ENCODE peak calls at places on chromosomes 12 and 14, in ten cellular contexts. One of them, this sample, is unnamed.
A peak's percentile ranks its signal among the peaks of the same experiment; 100 is the strongest.

GRCh38 chr14:21860172-21860571 is 186.6 kb upstream of the OR4E1 start:
- DNase-seq in lower leg skin: no peak
- DNase-seq in NCI-H1417 treated with DMSO at 0.1 percent for 48 hours: no peak
- DNase-seq in left cardiac atrium: no peak
- DNase-seq in NCI-H2029 treated with DMSO at 0.1 percent for 48 hours: no peak
- DNase-seq in activated T-cell treated with anti-CD3 and anti-CD28 coated beads, Interleukin-2, amount 50 U/mL, for 48 hours: no peak
- DNase-seq in neural progenitor cell: peak; percentile 56
- DNase-seq in stimulated activated CD8-positive, alpha-beta memory T cell treated with anti-CD3 and anti-CD28 coated beads, Interleukin-7, amount 100 ng/mL, for 4 hours: no peak
- DNase-seq in SK-N-DZ: peak; percentile 5
- DNase-seq in effector memory CD8-positive, alpha-beta T cell: peak; percentile 52
- DNase-seq in this sample: no peak

GRCh38 chr12:13976880-13977279 is 4.5 kb downstream of the GRIN2B start:
- DNase-seq in lower leg skin: no peak
- DNase-seq in NCI-H1417 treated with DMSO at 0.1 percent for 48 hours: no peak
- DNase-seq in left cardiac atrium: no peak
- DNase-seq in NCI-H2029 treated with DMSO at 0.1 percent for 48 hours: no peak
- DNase-seq in activated T-cell treated with anti-CD3 and anti-CD28 coated beads, Interleukin-2, amount 50 U/mL, for 48 hours: no peak
- DNase-seq in neural progenitor cell: no peak
- DNase-seq in stimulated activated CD8-positive, alpha-beta memory T cell treated with anti-CD3 and anti-CD28 coated beads, Interleukin-7, amount 100 ng/mL, for 4 hours: no peak
- DNase-seq in SK-N-DZ: no peak
- DNase-seq in effector memory CD8-positive, alpha-beta T cell: no peak
- DNase-seq in this sample: no peak

GRCh38 chr14:52546318-52546670 is 6.0 kb downstream of the TXNDC16 start:
- DNase-seq in lower leg skin: no peak
- DNase-seq in NCI-H1417 treated with DMSO at 0.1 percent for 48 hours: no peak
- DNase-seq in left cardiac atrium: no peak
- DNase-seq in NCI-H2029 treated with DMSO at 0.1 percent for 48 hours: no peak
- DNase-seq in activated T-cell treated with anti-CD3 and anti-CD28 coated beads, Interleukin-2, amount 50 U/mL, for 48 hours: no peak
- DNase-seq in neural progenitor cell: no peak
- DNase-seq in stimulated activated CD8-positive, alpha-beta memory T cell treated with anti-CD3 and anti-CD28 coated beads, Interleukin-7, amount 100 ng/mL, for 4 hours: no peak
- DNase-seq in SK-N-DZ: no peak
- DNase-seq in effector memory CD8-positive, alpha-beta T cell: no peak
- DNase-seq in this sample: no peak

GRCh38 chr12:12088147-12088546 is 17.4 kb downstream of the BCL2L14 start:
- DNase-seq in lower leg skin: no peak
- DNase-seq in NCI-H1417 treated with DMSO at 0.1 percent for 48 hours: no peak
- DNase-seq in left cardiac atrium: no peak
- DNase-seq in NCI-H2029 treated with DMSO at 0.1 percent for 48 hours: no peak
- DNase-seq in activated T-cell treated with anti-CD3 and anti-CD28 coated beads, Interleukin-2, amount 50 U/mL, for 48 hours: no peak
- DNase-seq in neural progenitor cell: no peak
- DNase-seq in stimulated activated CD8-positive, alpha-beta memory T cell treated with anti-CD3 and anti-CD28 coated beads, Interleukin-7, amount 100 ng/mL, for 4 hours: no peak
- DNase-seq in SK-N-DZ: no peak
- DNase-seq in effector memory CD8-positive, alpha-beta T cell: no peak
- DNase-seq in this sample: no peak

GRCh38 chr12:13478650-13479181 is 282.2 kb downstream of the EMP1 start:
- DNase-seq in lower leg skin: no peak
- DNase-seq in NCI-H1417 treated with DMSO at 0.1 percent for 48 hours: no peak
- DNase-seq in left cardiac atrium: no peak
- DNase-seq in NCI-H2029 treated with DMSO at 0.1 percent for 48 hours: no peak
- DNase-seq in activated T-cell treated with anti-CD3 and anti-CD28 coated beads, Interleukin-2, amount 50 U/mL, for 48 hours: no peak
- DNase-seq in neural progenitor cell: no peak
- DNase-seq in stimulated activated CD8-positive, alpha-beta memory T cell treated with anti-CD3 and anti-CD28 coated beads, Interleukin-7, amount 100 ng/mL, for 4 hours: no peak
- DNase-seq in SK-N-DZ: no peak
- DNase-seq in effector memory CD8-positive, alpha-beta T cell: no peak
- DNase-seq in this sample: no peak

GRCh38 chr12:121992059-121992879 is 29.4 kb upstream of the BCL7A start:
- DNase-seq in lower leg skin: no peak
- DNase-seq in NCI-H1417 treated with DMSO at 0.1 percent for 48 hours: no peak
- DNase-seq in left cardiac atrium: peak; percentile 58
- DNase-seq in NCI-H2029 treated with DMSO at 0.1 percent for 48 hours: no peak
- DNase-seq in activated T-cell treated with anti-CD3 and anti-CD28 coated beads, Interleukin-2, amount 50 U/mL, for 48 hours: peak; percentile 78
- DNase-seq in neural progenitor cell: no peak
- DNase-seq in stimulated activated CD8-positive, alpha-beta memory T cell treated with anti-CD3 and anti-CD28 coated beads, Interleukin-7, amount 100 ng/mL, for 4 hours: peak; percentile 29
- DNase-seq in SK-N-DZ: no peak
- DNase-seq in effector memory CD8-positive, alpha-beta T cell: peak; percentile 8
- DNase-seq in this sample: peak; percentile 92

GRCh38 chr14:36363704-36364103 is 43.3 kb upstream of the MBIP start:
- DNase-seq in lower leg skin: no peak
- DNase-seq in NCI-H1417 treated with DMSO at 0.1 percent for 48 hours: no peak
- DNase-seq in left cardiac atrium: no peak
- DNase-seq in NCI-H2029 treated with DMSO at 0.1 percent for 48 hours: no peak
- DNase-seq in activated T-cell treated with anti-CD3 and anti-CD28 coated beads, Interleukin-2, amount 50 U/mL, for 48 hours: no peak
- DNase-seq in neural progenitor cell: no peak
- DNase-seq in stimulated activated CD8-positive, alpha-beta memory T cell treated with anti-CD3 and anti-CD28 coated beads, Interleukin-7, amount 100 ng/mL, for 4 hours: no peak
- DNase-seq in SK-N-DZ: no peak
- DNase-seq in effector memory CD8-positive, alpha-beta T cell: no peak
- DNase-seq in this sample: no peak

GRCh38 chr12:58920102-58920955 is at the start of gene LRIG3:
- DNase-seq in lower leg skin: peak; percentile 97
- DNase-seq in NCI-H1417 treated with DMSO at 0.1 percent for 48 hours: peak; percentile 56
- DNase-seq in left cardiac atrium: peak; percentile 94
- DNase-seq in NCI-H2029 treated with DMSO at 0.1 percent for 48 hours: peak; percentile 73
- DNase-seq in activated T-cell treated with anti-CD3 and anti-CD28 coated beads, Interleukin-2, amount 50 U/mL, for 48 hours: peak; percentile 32
- DNase-seq in neural progenitor cell: peak; percentile 92
- DNase-seq in stimulated activated CD8-positive, alpha-beta memory T cell treated with anti-CD3 and anti-CD28 coated beads, Interleukin-7, amount 100 ng/mL, for 4 hours: no peak
- DNase-seq in SK-N-DZ: peak; percentile 85
- DNase-seq in effector memory CD8-positive, alpha-beta T cell: no peak
- DNase-seq in this sample: peak; percentile 70

GRCh38 chr14:70093156-70093555 is 95.6 kb downstream of the SLC8A3 start:
- DNase-seq in lower leg skin: no peak
- DNase-seq in NCI-H1417 treated with DMSO at 0.1 percent for 48 hours: no peak
- DNase-seq in left cardiac atrium: no peak
- DNase-seq in NCI-H2029 treated with DMSO at 0.1 percent for 48 hours: no peak
- DNase-seq in activated T-cell treated with anti-CD3 and anti-CD28 coated beads, Interleukin-2, amount 50 U/mL, for 48 hours: no peak
- DNase-seq in neural progenitor cell: no peak
- DNase-seq in stimulated activated CD8-positive, alpha-beta memory T cell treated with anti-CD3 and anti-CD28 coated beads, Interleukin-7, amount 100 ng/mL, for 4 hours: no peak
- DNase-seq in SK-N-DZ: no peak
- DNase-seq in effector memory CD8-positive, alpha-beta T cell: no peak
- DNase-seq in this sample: no peak

GRCh38 chr12:50174971-50175715 is 8.0 kb upstream of the CERS5 start:
- DNase-seq in lower leg skin: peak; percentile 34
- DNase-seq in NCI-H1417 treated with DMSO at 0.1 percent for 48 hours: peak; percentile 36
- DNase-seq in left cardiac atrium: no peak
- DNase-seq in NCI-H2029 treated with DMSO at 0.1 percent for 48 hours: peak; percentile 34
- DNase-seq in activated T-cell treated with anti-CD3 and anti-CD28 coated beads, Interleukin-2, amount 50 U/mL, for 48 hours: no peak
- DNase-seq in neural progenitor cell: peak; percentile 83
- DNase-seq in stimulated activated CD8-positive, alpha-beta memory T cell treated with anti-CD3 and anti-CD28 coated beads, Interleukin-7, amount 100 ng/mL, for 4 hours: no peak
- DNase-seq in SK-N-DZ: peak; percentile 66
- DNase-seq in effector memory CD8-positive, alpha-beta T cell: peak; percentile 42
- DNase-seq in this sample: no peak

GRCh38 chr12:130805635-130806034 is 33.4 kb downstream of the STX2 start:
- DNase-seq in lower leg skin: no peak
- DNase-seq in NCI-H1417 treated with DMSO at 0.1 percent for 48 hours: no peak
- DNase-seq in left cardiac atrium: no peak
- DNase-seq in NCI-H2029 treated with DMSO at 0.1 percent for 48 hours: no peak
- DNase-seq in activated T-cell treated with anti-CD3 and anti-CD28 coated beads, Interleukin-2, amount 50 U/mL, for 48 hours: no peak
- DNase-seq in neural progenitor cell: no peak
- DNase-seq in stimulated activated CD8-positive, alpha-beta memory T cell treated with anti-CD3 and anti-CD28 coated beads, Interleukin-7, amount 100 ng/mL, for 4 hours: no peak
- DNase-seq in SK-N-DZ: no peak
- DNase-seq in effector memory CD8-positive, alpha-beta T cell: no peak
- DNase-seq in this sample: no peak

This sample was measured in GM04504.